ENCODE peak calls at places on chromosomes 7 and 10, in eight cellular contexts. One of them, this sample, is unnamed.

GRCh38 chr10:80425901-80426300 is 17.6 kb downstream of the PRXL2A start:
- DNase-seq in HCT116: no peak
- DNase-seq in astrocyte: no peak
- DNase-seq in neural progenitor cell: no peak
- DNase-seq in IMR-90: no peak
- DNase-seq in neuronal stem cell: no peak
- DNase-seq in keratinocyte: no peak
- DNase-seq in GM23248: no peak
- DNase-seq in this sample: no peak

GRCh38 chr7:106163257-106163656 is 51.1 kb upstream of the SYPL1 start:
- DNase-seq in HCT116: no peak
- DNase-seq in astrocyte: no peak
- DNase-seq in neural progenitor cell: no peak
- DNase-seq in IMR-90: no peak
- DNase-seq in neuronal stem cell: no peak
- DNase-seq in keratinocyte: no peak
- DNase-seq in GM23248: no peak
- DNase-seq in this sample: no peak

GRCh38 chr7:119996634-119997033 is 276.3 kb upstream of the KCND2 start:
- DNase-seq in HCT116: no peak
- DNase-seq in astrocyte: no peak
- DNase-seq in neural progenitor cell: no peak
- DNase-seq in IMR-90: peak; percentile 58
- DNase-seq in neuronal stem cell: no peak
- DNase-seq in keratinocyte: no peak
- DNase-seq in GM23248: no peak
- DNase-seq in this sample: no peak

GRCh38 chr10:377228-377627 is 242.0 kb downstream of the ZMYND11 start:
- DNase-seq in HCT116: no peak
- DNase-seq in astrocyte: no peak
- DNase-seq in neural progenitor cell: no peak
- DNase-seq in IMR-90: no peak
- DNase-seq in neuronal stem cell: no peak
- DNase-seq in keratinocyte: no peak
- DNase-seq in GM23248: no peak
- DNase-seq in this sample: no peak

GRCh38 chr10:127986543-127987466 is 79.9 kb downstream of the PTPRE start:
- DNase-seq in HCT116: no peak
- DNase-seq in astrocyte: peak; percentile 43
- DNase-seq in neural progenitor cell: no peak
- DNase-seq in IMR-90: no peak
- DNase-seq in neuronal stem cell: no peak
- DNase-seq in keratinocyte: no peak
- DNase-seq in GM23248: no peak
- DNase-seq in this sample: no peak

GRCh38 chr7:134552105-134552504 is 3.2 kb downstream of the AKR1B15 start:
- DNase-seq in HCT116: no peak
- DNase-seq in astrocyte: no peak
- DNase-seq in neural progenitor cell: peak; percentile 49
- DNase-seq in IMR-90: peak; percentile 20
- DNase-seq in neuronal stem cell: no peak
- DNase-seq in keratinocyte: no peak
- DNase-seq in GM23248: peak; percentile 6
- DNase-seq in this sample: no peak

GRCh38 chr10:22461891-22462290 is 116.6 kb downstream of the SPAG6 start:
- DNase-seq in HCT116: no peak
- DNase-seq in astrocyte: no peak
- DNase-seq in neural progenitor cell: no peak
- DNase-seq in IMR-90: no peak
- DNase-seq in neuronal stem cell: no peak
- DNase-seq in keratinocyte: no peak
- DNase-seq in GM23248: no peak
- DNase-seq in this sample: no peak

GRCh38 chr10:131786756-131787605 is 113.8 kb upstream of the PPP2R2D start:
- DNase-seq in HCT116: peak; percentile 8
- DNase-seq in astrocyte: peak; percentile 4
- DNase-seq in neural progenitor cell: peak; percentile 70
- DNase-seq in IMR-90: peak; percentile 17
- DNase-seq in neuronal stem cell: peak; percentile 32
- DNase-seq in keratinocyte: no peak
- DNase-seq in GM23248: peak; percentile 63
- DNase-seq in this sample: peak; percentile 52

GRCh38 chr10:132906106-132906505 is 36.3 kb downstream of the CFAP46 start:
- DNase-seq in HCT116: no peak
- DNase-seq in astrocyte: no peak
- DNase-seq in neural progenitor cell: no peak
- DNase-seq in IMR-90: no peak
- DNase-seq in neuronal stem cell: no peak
- DNase-seq in keratinocyte: no peak
- DNase-seq in GM23248: no peak
- DNase-seq in this sample: no peak

GRCh38 chr10:125811251-125811650 is 11.8 kb downstream of the UROS start:
- DNase-seq in HCT116: no peak
- DNase-seq in astrocyte: no peak
- DNase-seq in neural progenitor cell: no peak
- DNase-seq in IMR-90: no peak
- DNase-seq in neuronal stem cell: no peak
- DNase-seq in keratinocyte: no peak
- DNase-seq in GM23248: peak; percentile 7
- DNase-seq in this sample: no peak

GRCh38 chr7:17307969-17308648 is 9.7 kb downstream of the AHR start:
- DNase-seq in HCT116: no peak
- DNase-seq in astrocyte: no peak
- DNase-seq in neural progenitor cell: no peak
- DNase-seq in IMR-90: no peak
- DNase-seq in neuronal stem cell: no peak
- DNase-seq in keratinocyte: no peak
- DNase-seq in GM23248: no peak
- DNase-seq in this sample: no peak

GRCh38 chr7:8932751-8933150 is 499.3 kb downstream of the NXPH1 start:
- DNase-seq in HCT116: no peak
- DNase-seq in astrocyte: no peak
- DNase-seq in neural progenitor cell: peak; percentile 15
- DNase-seq in IMR-90: no peak
- DNase-seq in neuronal stem cell: no peak
- DNase-seq in keratinocyte: no peak
- DNase-seq in GM23248: no peak
- DNase-seq in this sample: no peak

GRCh38 chr7:11427686-11428273 is 404.2 kb downstream of the THSD7A start:
- DNase-seq in HCT116: peak; percentile 53
- DNase-seq in astrocyte: peak; percentile 54
- DNase-seq in neural progenitor cell: peak; percentile 68
- DNase-seq in IMR-90: peak; percentile 56
- DNase-seq in neuronal stem cell: peak; percentile 29
- DNase-seq in keratinocyte: no peak
- DNase-seq in GM23248: peak; percentile 80
- DNase-seq in this sample: peak; percentile 56

GRCh38 chr10:84523509-84523908 is 195.1 kb downstream of the CCSER2 start:
- DNase-seq in HCT116: no peak
- DNase-seq in astrocyte: no peak
- DNase-seq in neural progenitor cell: peak; percentile 39
- DNase-seq in IMR-90: no peak
- DNase-seq in neuronal stem cell: no peak
- DNase-seq in keratinocyte: no peak
- DNase-seq in GM23248: peak; percentile 8
- DNase-seq in this sample: no peak

GRCh38 chr7:42502022-42502421 is 265.0 kb upstream of the GLI3 start:
- DNase-seq in HCT116: no peak
- DNase-seq in astrocyte: peak; percentile 46
- DNase-seq in neural progenitor cell: no peak
- DNase-seq in IMR-90: no peak
- DNase-seq in neuronal stem cell: no peak
- DNase-seq in keratinocyte: no peak
- DNase-seq in GM23248: peak; percentile 61
- DNase-seq in this sample: no peak

GRCh38 chr7:140342732-140343514 is 55.4 kb downstream of the SLC37A3 start:
- DNase-seq in HCT116: peak; percentile 8
- DNase-seq in astrocyte: peak; percentile 3
- DNase-seq in neural progenitor cell: peak; percentile 64
- DNase-seq in IMR-90: peak; percentile 63
- DNase-seq in neuronal stem cell: no peak
- DNase-seq in keratinocyte: no peak
- DNase-seq in GM23248: peak; percentile 26
- DNase-seq in this sample: peak; percentile 63

GRCh38 chr7:32586291-32587221 is 91.3 kb downstream of the AVL9 start:
- DNase-seq in HCT116: no peak
- DNase-seq in astrocyte: peak; percentile 94
- DNase-seq in neural progenitor cell: no peak
- DNase-seq in IMR-90: peak; percentile 96
- DNase-seq in neuronal stem cell: no peak
- DNase-seq in keratinocyte: no peak
- DNase-seq in GM23248: peak; percentile 88
- DNase-seq in this sample: no peak

GRCh38 chr7:92423646-92424045 is 23.6 kb upstream of the GATAD1 start:
- DNase-seq in HCT116: no peak
- DNase-seq in astrocyte: no peak
- DNase-seq in neural progenitor cell: no peak
- DNase-seq in IMR-90: no peak
- DNase-seq in neuronal stem cell: no peak
- DNase-seq in keratinocyte: no peak
- DNase-seq in GM23248: no peak
- DNase-seq in this sample: no peak

GRCh38 chr10:48450233-48450810 is 143.8 kb downstream of the MAPK8 start:
- DNase-seq in HCT116: no peak
- DNase-seq in astrocyte: no peak
- DNase-seq in neural progenitor cell: no peak
- DNase-seq in IMR-90: no peak
- DNase-seq in neuronal stem cell: no peak
- DNase-seq in keratinocyte: no peak
- DNase-seq in GM23248: no peak
- DNase-seq in this sample: no peak

GRCh38 chr10:63520463-63521388 is 475 bp upstream of the REEP3 start:
- DNase-seq in HCT116: peak; percentile 48
- DNase-seq in astrocyte: peak; percentile 79
- DNase-seq in neural progenitor cell: peak; percentile 90
- DNase-seq in IMR-90: peak; percentile 28
- DNase-seq in neuronal stem cell: peak; percentile 57
- DNase-seq in keratinocyte: peak; percentile 21
- DNase-seq in GM23248: peak; percentile 56
- DNase-seq in this sample: peak; percentile 76

GRCh38 chr7:140678081-140678815 is 5.5 kb downstream of the ADCK2 start:
- DNase-seq in HCT116: no peak
- DNase-seq in astrocyte: no peak
- DNase-seq in neural progenitor cell: no peak
- DNase-seq in IMR-90: no peak
- DNase-seq in neuronal stem cell: no peak
- DNase-seq in keratinocyte: no peak
- DNase-seq in GM23248: no peak
- DNase-seq in this sample: no peak

DNA sequence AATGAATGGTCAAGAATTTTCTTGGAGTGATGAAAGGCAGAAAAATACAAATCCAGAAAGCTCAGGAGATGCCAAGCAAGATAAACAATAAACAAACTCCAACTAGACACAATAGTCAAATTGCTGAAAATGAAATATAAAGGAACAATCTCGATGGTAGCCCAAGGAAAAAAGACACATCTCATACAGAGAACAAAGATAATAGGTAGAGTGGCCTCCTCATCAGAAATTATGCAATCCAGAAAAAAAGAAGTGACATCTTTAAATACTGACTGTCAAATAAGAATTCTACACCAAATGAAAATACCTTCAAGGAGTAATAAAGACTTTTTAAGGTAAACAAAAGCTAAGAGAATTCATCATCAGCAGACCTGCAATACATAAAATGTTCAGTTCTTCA is 150.4 kb downstream of the ANK3 start:
- DNase-seq in HCT116: no peak
- DNase-seq in astrocyte: no peak
- DNase-seq in neural progenitor cell: no peak
- DNase-seq in IMR-90: no peak
- DNase-seq in neuronal stem cell: no peak
- DNase-seq in keratinocyte: no peak
- DNase-seq in GM23248: no peak
- DNase-seq in this sample: no peak
- H3K4me2 ChIP-seq in HCT116: no peak overlapping the region
- H3K4me2 ChIP-seq in astrocyte: no peak overlapping the region
- H3K4me2 ChIP-seq in neural progenitor cell: no peak overlapping the region
- H3K4me2 ChIP-seq in IMR-90: no peak overlapping the region
- H3K4me2 ChIP-seq in neuronal stem cell: no peak overlapping the region
- H3K4me2 ChIP-seq in keratinocyte: no peak overlapping the region
- H3K4me2 ChIP-seq in GM23248: no peak overlapping the region
- H3K4me2 ChIP-seq in this sample: peak overlapping the region; percentile 97

GRCh38 chr7:151442776-151443496 is 3.0 kb upstream of the CRYGN start:
- DNase-seq in HCT116: no peak
- DNase-seq in astrocyte: no peak
- DNase-seq in neural progenitor cell: no peak
- DNase-seq in IMR-90: no peak
- DNase-seq in neuronal stem cell: no peak
- DNase-seq in keratinocyte: no peak
- DNase-seq in GM23248: no peak
- DNase-seq in this sample: no peak

GRCh38 chr7:151438864-151439601 is 908 bp downstream of the CRYGN start:
- DNase-seq in HCT116: no peak
- DNase-seq in astrocyte: no peak
- DNase-seq in neural progenitor cell: no peak
- DNase-seq in IMR-90: no peak
- DNase-seq in neuronal stem cell: no peak
- DNase-seq in keratinocyte: no peak
- DNase-seq in GM23248: no peak
- DNase-seq in this sample: no peak

GRCh38 chr7:151440799-151441443 is 980 bp upstream of the CRYGN start:
- DNase-seq in HCT116: no peak
- DNase-seq in astrocyte: no peak
- DNase-seq in neural progenitor cell: no peak
- DNase-seq in IMR-90: no peak
- DNase-seq in neuronal stem cell: no peak
- DNase-seq in keratinocyte: no peak
- DNase-seq in GM23248: peak; percentile 14
- DNase-seq in this sample: no peak

GRCh38 chr7:151437866-151438516 is 1.9 kb downstream of the CRYGN start:
- DNase-seq in HCT116: no peak
- DNase-seq in astrocyte: no peak
- DNase-seq in neural progenitor cell: no peak
- DNase-seq in IMR-90: no peak
- DNase-seq in neuronal stem cell: no peak
- DNase-seq in keratinocyte: no peak
- DNase-seq in GM23248: no peak
- DNase-seq in this sample: no peak

GRCh38 chr7:151439855-151440798 is at the start of gene CRYGN:
- DNase-seq in HCT116: no peak
- DNase-seq in astrocyte: no peak
- DNase-seq in neural progenitor cell: peak; percentile 83
- DNase-seq in IMR-90: no peak
- DNase-seq in neuronal stem cell: no peak
- DNase-seq in keratinocyte: no peak
- DNase-seq in GM23248: peak; percentile 23
- DNase-seq in this sample: no peak
- H3K4me2 ChIP-seq in HCT116: no peak within 1 kb of the TSS
- H3K4me2 ChIP-seq in astrocyte: peak within 1 kb of the TSS; percentile 78
- H3K4me2 ChIP-seq in neural progenitor cell: peak within 1 kb of the TSS; percentile 75
- H3K4me2 ChIP-seq in IMR-90: peak within 1 kb of the TSS; percentile 43
- H3K4me2 ChIP-seq in neuronal stem cell: peak within 1 kb of the TSS; percentile 81
- H3K4me2 ChIP-seq in keratinocyte: peak within 1 kb of the TSS; percentile 54
- H3K4me2 ChIP-seq in GM23248: peak within 1 kb of the TSS; percentile 52
- H3K4me2 ChIP-seq in this sample: no peak within 1 kb of the TSS

GRCh38 chr7:84193787-84194186 is 802 bp downstream of the SEMA3A start:
- DNase-seq in HCT116: no peak
- DNase-seq in astrocyte: no peak
- DNase-seq in neural progenitor cell: no peak
- DNase-seq in IMR-90: no peak
- DNase-seq in neuronal stem cell: no peak
- DNase-seq in keratinocyte: no peak
- DNase-seq in GM23248: no peak
- DNase-seq in this sample: no peak
- H3K4me2 ChIP-seq in HCT116: peak overlapping the region; percentile 82
- H3K4me2 ChIP-seq in astrocyte: peak overlapping the region; percentile 92
- H3K4me2 ChIP-seq in neural progenitor cell: peak overlapping the region; percentile 84
- H3K4me2 ChIP-seq in IMR-90: peak overlapping the region; percentile 65
- H3K4me2 ChIP-seq in neuronal stem cell: no peak overlapping the region
- H3K4me2 ChIP-seq in keratinocyte: peak overlapping the region; percentile 93
- H3K4me2 ChIP-seq in GM23248: peak overlapping the region; percentile 90
- H3K4me2 ChIP-seq in this sample: no peak overlapping the region

GRCh38 chr10:93757766-93758509 is at the start of gene LGI1:
- DNase-seq in HCT116: no peak
- DNase-seq in astrocyte: no peak
- DNase-seq in neural progenitor cell: peak; percentile 35
- DNase-seq in IMR-90: peak; percentile 16
- DNase-seq in neuronal stem cell: no peak
- DNase-seq in keratinocyte: no peak
- DNase-seq in GM23248: peak; percentile 33
- DNase-seq in this sample: no peak
- H3K4me2 ChIP-seq in HCT116: no peak within 1 kb of the TSS
- H3K4me2 ChIP-seq in astrocyte: peak within 1 kb of the TSS; percentile 76
- H3K4me2 ChIP-seq in neural progenitor cell: peak within 1 kb of the TSS; percentile 69
- H3K4me2 ChIP-seq in IMR-90: peak within 1 kb of the TSS; percentile 66
- H3K4me2 ChIP-seq in neuronal stem cell: no peak within 1 kb of the TSS
- H3K4me2 ChIP-seq in keratinocyte: peak within 1 kb of the TSS; percentile 7
- H3K4me2 ChIP-seq in GM23248: peak within 1 kb of the TSS; percentile 40
- H3K4me2 ChIP-seq in this sample: no peak within 1 kb of the TSS

This sample was measured in OCI-LY7.